ENCODE peak calls at places on chromosomes 13 and 19, in eight cellular contexts. T is tibial nerve, U is DMS 273 treated with DMSO at 0.1 percent for 48 hours, W is psoas muscle, F is IMR-90, L is NAMALWA, R is brain microvascular endothelial cell, A is left ventricle myocardium superior. S is an unnamed sample.

GRCh38 chr19:46732966-46733692 is 12.7 kb upstream of the FKRP start:
- DNase-seq in T (no peak), A (peak), W (no peak), F (peak), U (no peak), R (peak), L (no peak), S (no peak)

GRCh38 chr19:2478324-2478755 is 2.4 kb downstream of the GADD45B start:
- DNase-seq in W (peak), F (peak), R (no peak), T (peak), A (peak), U (peak), L (peak), S (peak)

GRCh38 chr13:50991624-50992610 is 82.3 kb downstream of the RNASEH2B start:
- DNase-seq in U (no peak), A (no peak), L (peak), F (no peak), T (no peak), R (no peak), W (no peak), S (no peak)

GRCh38 chr19:4386038-4386782 is 14.1 kb downstream of the SH3GL1 start:
- DNase-seq in R (no peak), U (no peak), F (peak), A (no peak), L (no peak), T (no peak), W (peak), S (no peak)

GRCh38 chr13:64441740-64442139 is 2788.4 kb downstream of the PCDH9 start:
- DNase-seq in W (no peak), R (no peak), A (no peak), F (no peak), T (no peak), L (no peak), U (no peak), S (no peak)

GRCh38 chr13:46097015-46097414 is 7.8 kb downstream of the CPB2 start:
- DNase-seq in A (no peak), U (no peak), R (no peak), L (no peak), F (no peak), T (no peak), W (no peak), S (no peak)

GRCh38 chr13:95254341-95254740 is 46.9 kb downstream of the ABCC4 start:
- DNase-seq in W (no peak), L (no peak), T (no peak), F (peak), A (no peak), R (peak), U (no peak), S (peak)

GRCh38 chr19:34220472-34221063 is 33.8 kb upstream of the GARRE1 start:
- DNase-seq in L (peak), R (peak), A (peak), F (peak), T (peak), U (peak), W (peak), S (peak)

GRCh38 chr13:26558912-26559485 is 1.5 kb downstream of the WASF3 start:
- DNase-seq in W (no peak), R (no peak), U (no peak), L (no peak), T (no peak), F (no peak), A (no peak), S (no peak)

GRCh38 chr13:33828431-33829129 is 10.6 kb downstream of the RFC3 start:
- DNase-seq in U (no peak), W (no peak), T (no peak), F (no peak), A (no peak), L (no peak), R (no peak), S (no peak)

GRCh38 chr13:73451120-73452029 is 392.6 kb downstream of the KLF5 start:
- DNase-seq in R (no peak), F (no peak), T (no peak), A (no peak), L (no peak), W (no peak), U (no peak), S (no peak)

GRCh38 chr19:10968527-10969081 is 7.8 kb downstream of the SMARCA4 start:
- DNase-seq in A (no peak), L (peak), F (no peak), U (no peak), R (no peak), T (no peak), W (no peak), S (no peak)

GRCh38 chr19:42135836-42136235 is 3.6 kb upstream of the POU2F2 start:
- DNase-seq in T (no peak), L (no peak), F (no peak), R (no peak), A (no peak), W (no peak), U (no peak), S (no peak)

GRCh38 chr13:32659736-32660135 is 73.5 kb downstream of the PDS5B start:
- DNase-seq in T (no peak), F (peak), A (no peak), W (no peak), U (no peak), L (no peak), R (no peak), S (no peak)

GRCh38 chr19:42267644-42268141 is 1.4 kb upstream of the CIC start:
- DNase-seq in U (no peak), F (no peak), A (no peak), T (no peak), W (no peak), R (no peak), L (no peak), S (peak)

GRCh38 chr19:48498922-48499321 is 12.7 kb downstream of the LMTK3 start:
- DNase-seq in L (no peak), T (no peak), R (no peak), F (no peak), W (no peak), A (no peak), U (no peak), S (no peak)

GRCh38 chr13:80276371-80277289 is 64.3 kb downstream of the SPRY2 start:
- DNase-seq in U (no peak), R (no peak), T (peak), F (peak), W (no peak), L (no peak), A (no peak), S (peak)

GRCh38 chr19:15038304-15038703 is 11.0 kb upstream of the CASP14 start:
- DNase-seq in U (no peak), A (no peak), W (no peak), L (no peak), R (no peak), F (no peak), T (peak), S (no peak)

GRCh38 chr13:33934936-33935510 is 117.1 kb downstream of the RFC3 start:
- DNase-seq in R (no peak), W (no peak), U (no peak), T (no peak), L (no peak), A (no peak), F (no peak), S (no peak)

GRCh38 chr19:50387176-50387867 is 3.2 kb downstream of the POLD1 start:
- DNase-seq in W (no peak), L (no peak), U (no peak), T (no peak), F (peak), R (peak), A (no peak), S (peak)

GRCh38 chr13:48531416-48532145 is 1.3 kb downstream of the RCBTB2 start:
- DNase-seq in F (no peak), W (no peak), T (no peak), L (peak), A (no peak), U (no peak), R (peak), S (no peak)

GRCh38 chr13:78197231-78197630 is 278.6 kb upstream of the EDNRB start:
- DNase-seq in F (peak), U (no peak), R (no peak), W (no peak), T (no peak), A (no peak), L (no peak), S (peak)

GRCh38 chr19:49761625-49762311 is 1.3 kb downstream of the TSKS start:
- DNase-seq in W (peak), F (peak), T (peak), U (no peak), A (peak), L (no peak), R (peak), S (peak)

GRCh38 chr19:4582112-4582553 is 22.6 kb upstream of the SEMA6B start:
- DNase-seq in A (no peak), F (no peak), T (no peak), R (no peak), U (no peak), W (no peak), L (no peak), S (no peak)

GRCh38 chr19:23801798-23802197 is 43.1 kb upstream of the ZNF681 start:
- DNase-seq in U (no peak), F (no peak), A (no peak), R (no peak), L (no peak), W (no peak), T (no peak), S (no peak)

GRCh38 chr19:56692496-56692895 is 20.9 kb upstream of the ZNF835 start:
- DNase-seq in W (no peak), L (no peak), R (no peak), F (no peak), T (no peak), U (no peak), A (no peak), S (no peak)

GRCh38 chr19:1213391-1214286 is 8.1 kb downstream of the STK11 start:
- DNase-seq in W (peak), F (peak), A (peak), U (no peak), T (peak), R (peak), L (no peak), S (peak)

GRCh38 chr13:78201411-78201810 is 282.8 kb upstream of the EDNRB start:
- DNase-seq in U (no peak), A (no peak), F (no peak), T (no peak), W (no peak), R (no peak), L (peak), S (no peak)

GRCh38 chr19:15911599-15912237 is 13.8 kb upstream of the CYP4F2 start:
- DNase-seq in A (no peak), F (no peak), W (no peak), R (no peak), U (no peak), L (no peak), T (no peak), S (no peak)

GRCh38 chr19:38661996-38662395 is 14.5 kb downstream of the ACTN4 start:
- DNase-seq in U (no peak), W (no peak), T (no peak), F (no peak), A (no peak), R (no peak), L (no peak), S (no peak)

GRCh38 chr13:31073859-31074718 is 87.6 kb downstream of the HSPH1 start:
- DNase-seq in F (peak), A (no peak), W (no peak), L (peak), R (peak), T (no peak), U (no peak), S (peak)

GRCh38 chr19:14004619-14005380 is 1.3 kb downstream of the RFX1 start:
- DNase-seq in R (no peak), A (peak), L (peak), U (no peak), T (peak), W (peak), F (no peak), S (no peak)

GRCh38 chr19:56748443-56748842 is 76.9 kb upstream of the ZNF835 start:
- DNase-seq in A (no peak), L (peak), U (no peak), F (no peak), R (peak), T (peak), W (no peak), S (peak)

S was measured in cardiac fibroblast.